ENCODE peak calls at places on chromosomes 3 and 15, in nine cellular contexts. C is A549, P is tibial nerve, V is suprapubic skin, S is sigmoid colon, Q is transverse colon, O is HepG2, T is upper lobe of left lung, W is SK-N-SH. L is an unnamed sample.

GRCh38 chr3:129305592-129306091 is 27.0 kb downstream of the HMCES start:
- DNase-seq in C (no peak), P (peak), V (peak), S (peak), Q (peak), O (no peak), T (peak), W (no peak), L (no peak)

GRCh38 chr3:43317461-43318316 is 31.3 kb downstream of the SNRK start:
- DNase-seq in C (no peak), P (no peak), V (no peak), S (no peak), Q (no peak), O (peak), T (no peak), W (no peak), L (no peak)

GRCh38 chr3:58999779-59000170 is 50.0 kb downstream of the CFAP20DC start:
- DNase-seq in C (no peak), P (no peak), V (no peak), S (no peak), Q (no peak), O (no peak), T (no peak), W (no peak), L (no peak)

GRCh38 chr3:197519801-197520211 is 36.0 kb downstream of the BDH1 start:
- DNase-seq in C (peak), P (no peak), V (no peak), S (no peak), Q (no peak), O (no peak), T (no peak), W (peak), L (no peak)

GRCh38 chr3:171420667-171421066 is 39.5 kb downstream of the TNIK start:
- DNase-seq in C (no peak), P (no peak), V (no peak), S (no peak), Q (no peak), O (no peak), T (no peak), W (no peak), L (no peak)

GRCh38 chr15:78946493-78946892 is 1.6 kb upstream of the CTSH start:
- DNase-seq in C (no peak), P (no peak), V (no peak), S (no peak), Q (no peak), O (no peak), T (no peak), W (no peak), L (no peak)

GRCh38 chr3:29079358-29079757 is 201.5 kb upstream of the RBMS3 start:
- DNase-seq in C (no peak), P (no peak), V (no peak), S (no peak), Q (no peak), O (no peak), T (no peak), W (no peak), L (no peak)

GRCh38 chr15:79031201-79031600 is 59.4 kb downstream of the RASGRF1 start:
- DNase-seq in C (no peak), P (no peak), V (no peak), S (no peak), Q (no peak), O (no peak), T (no peak), W (no peak), L (no peak)

GRCh38 chr15:73753250-73754130 is at the start of gene INSYN1:
- DNase-seq in C (no peak), P (no peak), V (no peak), S (peak), Q (peak), O (no peak), T (peak), W (peak), L (no peak)

GRCh38 chr3:115804722-115805121 is 181.4 kb downstream of the GAP43 start:
- DNase-seq in C (peak), P (no peak), V (no peak), S (no peak), Q (no peak), O (no peak), T (no peak), W (no peak), L (no peak)

GRCh38 chr3:59751606-59752005 is 701.8 kb upstream of the CFAP20DC start:
- DNase-seq in C (no peak), P (no peak), V (no peak), S (no peak), Q (no peak), O (no peak), T (no peak), W (no peak), L (no peak)

GRCh38 chr3:128846501-128846900 is 32.9 kb upstream of the ACAD9 start:
- DNase-seq in C (no peak), P (no peak), V (no peak), S (no peak), Q (no peak), O (no peak), T (peak), W (no peak), L (no peak)

GRCh38 chr3:33277193-33277882 is at the start of gene FBXL2:
- DNase-seq in C (peak), P (peak), V (no peak), S (peak), Q (peak), O (peak), T (peak), W (peak), L (no peak)

GRCh38 chr3:169365993-169366915 is 297.3 kb downstream of the MECOM start:
- DNase-seq in C (no peak), P (no peak), V (no peak), S (no peak), Q (no peak), O (no peak), T (no peak), W (no peak), L (no peak)

GRCh38 chr15:34122771-34123183 is 20.9 kb downstream of the PGBD4 start:
- DNase-seq in C (no peak), P (no peak), V (no peak), S (no peak), Q (no peak), O (peak), T (no peak), W (no peak), L (no peak)

GRCh38 chr3:8210752-8211405 is 290.7 kb upstream of the LMCD1 start:
- DNase-seq in C (no peak), P (no peak), V (no peak), S (no peak), Q (no peak), O (no peak), T (no peak), W (no peak), L (no peak)

DNA sequence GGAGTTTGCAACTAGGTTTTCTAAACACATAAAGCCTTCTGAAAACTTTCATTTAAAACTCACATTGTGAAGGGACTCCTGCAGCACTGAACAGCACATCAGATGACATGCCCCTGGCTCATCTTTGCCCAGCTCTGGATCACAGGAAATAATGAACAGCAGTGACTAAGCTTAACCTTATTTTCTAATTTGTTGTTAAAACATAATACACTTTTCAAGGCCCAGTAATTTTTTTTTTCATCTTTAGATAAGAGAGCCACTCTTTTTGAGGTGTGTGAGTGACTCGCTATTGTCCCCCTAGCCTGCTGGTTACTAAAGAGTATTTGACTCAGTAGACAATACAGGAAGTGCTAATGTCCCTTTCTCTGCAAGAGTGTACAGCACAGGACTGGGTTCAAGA is 204.0 kb downstream of the OSBPL10 start:
- DNase-seq in C (no peak), P (no peak), V (no peak), S (no peak), Q (no peak), O (no peak), T (no peak), W (no peak), L (no peak)
- TF ChIP-seq EP300 in C (no peak), P (no peak), V (no peak), S (no peak), Q (no peak), O (no peak), T (no peak), W (no peak), L (no peak)

GRCh38 chr3:55524565-55525244 is 37.6 kb upstream of the WNT5A start:
- DNase-seq in C (no peak), P (no peak), V (no peak), S (no peak), Q (no peak), O (no peak), T (no peak), W (no peak), L (no peak)
- TF ChIP-seq EP300 in C (no peak), P (no peak), V (no peak), S (no peak), Q (no peak), O (no peak), T (no peak), W (no peak), L (no peak)

GRCh38 chr3:72205297-72205696 is 420.3 kb upstream of the PROK2 start:
- DNase-seq in C (no peak), P (no peak), V (no peak), S (no peak), Q (no peak), O (no peak), T (no peak), W (no peak), L (no peak)
- TF ChIP-seq EP300 in C (no peak), P (no peak), V (no peak), S (no peak), Q (no peak), O (no peak), T (no peak), W (no peak), L (no peak)

GRCh38 chr3:184375747-184376495 is 2.1 kb downstream of the THPO start:
- DNase-seq in C (no peak), P (no peak), V (no peak), S (no peak), Q (no peak), O (no peak), T (no peak), W (no peak), L (no peak)

GRCh38 chr3:184377882-184378445 is at the start of gene THPO:
- DNase-seq in C (no peak), P (no peak), V (no peak), S (peak), Q (no peak), O (peak), T (peak), W (no peak), L (no peak)

GRCh38 chr3:184378650-184379374 is 805 bp upstream of the THPO start:
- DNase-seq in C (no peak), P (no peak), V (no peak), S (peak), Q (no peak), O (no peak), T (no peak), W (no peak), L (no peak)

GRCh38 chr3:184379375-184380209 is at the start of gene CHRD:
- DNase-seq in C (no peak), P (no peak), V (peak), S (peak), Q (no peak), O (no peak), T (no peak), W (no peak), L (no peak)

GRCh38 chr3:184377374-184377773 is 633 bp downstream of the THPO start:
- DNase-seq in C (no peak), P (no peak), V (no peak), S (peak), Q (no peak), O (peak), T (no peak), W (no peak), L (no peak)
- TF ChIP-seq EP300 in C (no peak), P (no peak), V (no peak), S (no peak), Q (no peak), O (no peak), T (no peak), W (no peak), L (no peak)

GRCh38 chr15:64523240-64523639 is 62.9 kb downstream of the ZNF609 start:
- DNase-seq in C (no peak), P (no peak), V (no peak), S (no peak), Q (no peak), O (no peak), T (no peak), W (no peak), L (no peak)

GRCh38 chr15:64525828-64526530 is 65.6 kb downstream of the ZNF609 start:
- DNase-seq in C (no peak), P (no peak), V (no peak), S (no peak), Q (no peak), O (no peak), T (no peak), W (no peak), L (no peak)

GRCh38 chr15:64522226-64522823 is 61.9 kb downstream of the ZNF609 start:
- DNase-seq in C (no peak), P (no peak), V (no peak), S (no peak), Q (no peak), O (no peak), T (no peak), W (no peak), L (no peak)

GRCh38 chr15:64527263-64527984 is 67.0 kb downstream of the ZNF609 start:
- DNase-seq in C (peak), P (no peak), V (no peak), S (no peak), Q (no peak), O (no peak), T (no peak), W (no peak), L (no peak)

GRCh38 chr15:64524778-64525177 is 64.4 kb downstream of the ZNF609 start:
- DNase-seq in C (no peak), P (no peak), V (no peak), S (no peak), Q (no peak), O (peak), T (no peak), W (no peak), L (no peak)
- TF ChIP-seq EP300 in C (no peak), P (no peak), V (no peak), S (no peak), Q (no peak), O (no peak), T (no peak), W (no peak), L (no peak)

GRCh38 chr15:81297147-81297572 is 26.8 kb downstream of the STARD5 start:
- DNase-seq in C (peak), P (no peak), V (peak), S (no peak), Q (peak), O (no peak), T (no peak), W (no peak), L (no peak)

GRCh38 chr15:81295466-81296145 is 28.3 kb downstream of the STARD5 start:
- DNase-seq in C (no peak), P (no peak), V (no peak), S (no peak), Q (peak), O (no peak), T (no peak), W (no peak), L (no peak)

GRCh38 chr15:81297580-81298575 is 26.1 kb downstream of the STARD5 start:
- DNase-seq in C (no peak), P (no peak), V (peak), S (no peak), Q (peak), O (no peak), T (no peak), W (no peak), L (no peak)

GRCh38 chr15:81296218-81296617 is 27.7 kb downstream of the STARD5 start:
- DNase-seq in C (no peak), P (no peak), V (peak), S (no peak), Q (peak), O (no peak), T (no peak), W (no peak), L (no peak)

GRCh38 chr15:81296673-81297072 is 27.3 kb downstream of the STARD5 start:
- DNase-seq in C (no peak), P (peak), V (peak), S (peak), Q (peak), O (no peak), T (peak), W (no peak), L (no peak)
- TF ChIP-seq EP300 in C (no peak), P (peak), V (no peak), S (no peak), Q (no peak), O (no peak), T (no peak), W (no peak), L (no peak)

GRCh38 chr3:66401157-66401550 is 99.7 kb downstream of the LRIG1 start:
- DNase-seq in C (no peak), P (no peak), V (peak), S (no peak), Q (no peak), O (no peak), T (no peak), W (no peak), L (no peak)

GRCh38 chr3:66400381-66401156 is 100.3 kb downstream of the LRIG1 start:
- DNase-seq in C (no peak), P (no peak), V (peak), S (peak), Q (no peak), O (no peak), T (no peak), W (no peak), L (no peak)

GRCh38 chr3:66398228-66399025 is 102.4 kb downstream of the LRIG1 start:
- DNase-seq in C (no peak), P (no peak), V (no peak), S (peak), Q (no peak), O (no peak), T (no peak), W (no peak), L (no peak)

GRCh38 chr3:66397745-66398144 is 103.1 kb downstream of the LRIG1 start:
- DNase-seq in C (no peak), P (no peak), V (no peak), S (peak), Q (peak), O (no peak), T (peak), W (no peak), L (no peak)

GRCh38 chr3:66399529-66400232 is 101.1 kb downstream of the LRIG1 start:
- DNase-seq in C (no peak), P (no peak), V (no peak), S (peak), Q (no peak), O (no peak), T (no peak), W (no peak), L (no peak)
- TF ChIP-seq EP300 in C (no peak), P (no peak), V (no peak), S (no peak), Q (no peak), O (no peak), T (no peak), W (no peak), L (no peak)